ENCODE peak calls at places on chromosomes 6 and 20, in seven cellular contexts. Q is A549; I is heart right ventricle; T is mesenchymal stem cell; W is CD4-positive, alpha-beta T cell; N is CD8-positive, alpha-beta memory T cell; B is heart left ventricle. Z is an unnamed sample. For H3K9me3, the result is how much of the 10 kb centered on the place peaks cover.

GRCh38 chr6:15157479-15157878 is 88.4 kb upstream of the JARID2 start:
- DNase-seq in Q (no peak), I (no peak), T (no peak), W (no peak), N (no peak), B (no peak), Z (no peak)

GRCh38 chr6:64084201-64084663 is 448.6 kb downstream of the PHF3 start:
- DNase-seq in Q (no peak), I (no peak), T (peak), W (no peak), N (no peak), B (no peak), Z (no peak)

GRCh38 chr20:45827712-45828111 is 600 bp upstream of the TNNC2 start:
- DNase-seq in Q (no peak), I (no peak), T (no peak), W (no peak), N (no peak), B (no peak), Z (no peak)

GRCh38 chr6:77106992-77107391 is 356.3 kb downstream of the HTR1B start:
- DNase-seq in Q (no peak), I (no peak), T (peak), W (no peak), N (no peak), B (no peak), Z (no peak)

GRCh38 chr20:32252189-32252588 is 25.3 kb upstream of the KIF3B start:
- DNase-seq in Q (no peak), I (no peak), T (no peak), W (peak), N (peak), B (no peak), Z (no peak)

GRCh38 chr6:151807513-151808330 is at the start of gene ESR1:
- DNase-seq in Q (no peak), I (peak), T (peak), W (no peak), N (no peak), B (no peak), Z (no peak)

GRCh38 chr6:816510-817084 is 123.7 kb upstream of the EXOC2 start:
- DNase-seq in Q (no peak), I (no peak), T (no peak), W (no peak), N (no peak), B (no peak), Z (no peak)

GRCh38 chr6:157763129-157763893 is 59.7 kb upstream of the SNX9 start:
- DNase-seq in Q (peak), I (peak), T (peak), W (peak), N (no peak), B (peak), Z (peak)

GRCh38 chr6:117951783-117952182 is 44.7 kb downstream of the SLC35F1 start:
- DNase-seq in Q (no peak), I (no peak), T (no peak), W (no peak), N (no peak), B (no peak), Z (peak)

GRCh38 chr6:33215761-33216649 is 7.7 kb downstream of the RING1 start:
- DNase-seq in Q (no peak), I (no peak), T (no peak), W (no peak), N (no peak), B (no peak), Z (no peak)

GRCh38 chr6:140077712-140078551 is 703.5 kb upstream of the CITED2 start:
- DNase-seq in Q (no peak), I (no peak), T (peak), W (no peak), N (no peak), B (no peak), Z (no peak)

GRCh38 chr20:20241966-20242365 is 125.9 kb upstream of the INSM1 start:
- DNase-seq in Q (no peak), I (no peak), T (no peak), W (no peak), N (no peak), B (no peak), Z (no peak)

GRCh38 chr6:18115356-18115755 is 7.1 kb downstream of the NHLRC1 start:
- DNase-seq in Q (no peak), I (no peak), T (no peak), W (no peak), N (peak), B (no peak), Z (no peak)

GRCh38 chr20:41540459-41540858 is 77.7 kb downstream of the CHD6 start:
- DNase-seq in Q (no peak), I (no peak), T (no peak), W (no peak), N (no peak), B (no peak), Z (no peak)

GRCh38 chr6:36235309-36235708 is 34.6 kb upstream of the PNPLA1 start:
- DNase-seq in Q (no peak), I (no peak), T (no peak), W (no peak), N (no peak), B (no peak), Z (no peak)

GRCh38 chr20:24668791-24669190 is 199.4 kb downstream of the SYNDIG1 start:
- DNase-seq in Q (no peak), I (no peak), T (no peak), W (no peak), N (no peak), B (no peak), Z (no peak)

GRCh38 chr6:72580281-72580940 is 41.5 kb upstream of the KCNQ5 start:
- DNase-seq in Q (peak), I (no peak), T (peak), W (no peak), N (no peak), B (no peak), Z (no peak)

GRCh38 chr6:706819-707381 is 14.0 kb upstream of the EXOC2 start:
- DNase-seq in Q (no peak), I (no peak), T (no peak), W (no peak), N (no peak), B (no peak), Z (no peak)

GRCh38 chr6:48069280-48069679 is 41.7 kb downstream of the PTCHD4 start:
- DNase-seq in Q (no peak), I (no peak), T (peak), W (no peak), N (no peak), B (no peak), Z (no peak)

GRCh38 chr6:14502551-14502950 is 385.0 kb downstream of the CD83 start:
- DNase-seq in Q (no peak), I (no peak), T (no peak), W (no peak), N (no peak), B (no peak), Z (no peak)

GRCh38 chr6:74166849-74167248 is 470.8 kb downstream of the CD109 start:
- DNase-seq in Q (no peak), I (no peak), T (peak), W (no peak), N (no peak), B (no peak), Z (no peak)

GRCh38 chr6:160419488-160419887 is 71.3 kb downstream of the SLC22A3 start:
- DNase-seq in Q (no peak), I (no peak), T (no peak), W (no peak), N (no peak), B (no peak), Z (no peak)

GRCh38 chr6:98846021-98846380 is 11.6 kb downstream of the POU3F2 start:
- DNase-seq in Q (no peak), I (no peak), T (no peak), W (no peak), N (no peak), B (no peak), Z (no peak)

GRCh38 chr6:41531591-41532582 is 14.3 kb upstream of the FOXP4 start:
- DNase-seq in Q (no peak), I (no peak), T (peak), W (peak), N (peak), B (no peak), Z (no peak)

GRCh38 chr6:29845405-29846006 is 17.9 kb downstream of the HLA-G start:
- DNase-seq in Q (no peak), I (no peak), T (no peak), W (no peak), N (no peak), B (no peak), Z (no peak)

GRCh38 chr6:13523826-13524622 is 36.6 kb upstream of the GFOD1 start:
- DNase-seq in Q (no peak), I (no peak), T (no peak), W (no peak), N (no peak), B (no peak), Z (no peak)

DNA sequence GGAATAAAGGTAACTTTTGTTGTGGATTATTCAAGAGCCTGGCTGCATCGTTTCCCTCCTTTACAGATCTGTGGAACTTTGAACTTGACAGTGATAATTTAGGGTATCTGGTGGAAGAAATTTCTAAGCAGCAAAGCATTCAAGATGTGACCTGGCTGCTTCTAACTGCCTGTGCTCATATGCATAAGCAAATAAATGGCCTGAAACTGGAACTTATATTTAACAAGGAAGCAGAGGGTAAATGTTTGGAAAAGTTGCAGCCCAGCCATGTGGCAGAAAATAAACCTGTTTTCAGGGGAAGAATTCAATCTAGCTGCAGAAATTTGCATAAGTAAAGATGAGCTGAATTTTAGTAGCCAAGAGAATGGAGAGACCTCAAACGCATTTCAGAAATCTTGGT is 173.5 kb downstream of the C6orf118 start:
- DNase-seq in Q (no peak), I (no peak), T (no peak), W (no peak), N (no peak), B (no peak), Z (no peak)
- H3K9me3 ChIP-seq in Q (under half), I (under half), T (under half), W (under half), N (under half), B (under half), Z (under half)

DNA sequence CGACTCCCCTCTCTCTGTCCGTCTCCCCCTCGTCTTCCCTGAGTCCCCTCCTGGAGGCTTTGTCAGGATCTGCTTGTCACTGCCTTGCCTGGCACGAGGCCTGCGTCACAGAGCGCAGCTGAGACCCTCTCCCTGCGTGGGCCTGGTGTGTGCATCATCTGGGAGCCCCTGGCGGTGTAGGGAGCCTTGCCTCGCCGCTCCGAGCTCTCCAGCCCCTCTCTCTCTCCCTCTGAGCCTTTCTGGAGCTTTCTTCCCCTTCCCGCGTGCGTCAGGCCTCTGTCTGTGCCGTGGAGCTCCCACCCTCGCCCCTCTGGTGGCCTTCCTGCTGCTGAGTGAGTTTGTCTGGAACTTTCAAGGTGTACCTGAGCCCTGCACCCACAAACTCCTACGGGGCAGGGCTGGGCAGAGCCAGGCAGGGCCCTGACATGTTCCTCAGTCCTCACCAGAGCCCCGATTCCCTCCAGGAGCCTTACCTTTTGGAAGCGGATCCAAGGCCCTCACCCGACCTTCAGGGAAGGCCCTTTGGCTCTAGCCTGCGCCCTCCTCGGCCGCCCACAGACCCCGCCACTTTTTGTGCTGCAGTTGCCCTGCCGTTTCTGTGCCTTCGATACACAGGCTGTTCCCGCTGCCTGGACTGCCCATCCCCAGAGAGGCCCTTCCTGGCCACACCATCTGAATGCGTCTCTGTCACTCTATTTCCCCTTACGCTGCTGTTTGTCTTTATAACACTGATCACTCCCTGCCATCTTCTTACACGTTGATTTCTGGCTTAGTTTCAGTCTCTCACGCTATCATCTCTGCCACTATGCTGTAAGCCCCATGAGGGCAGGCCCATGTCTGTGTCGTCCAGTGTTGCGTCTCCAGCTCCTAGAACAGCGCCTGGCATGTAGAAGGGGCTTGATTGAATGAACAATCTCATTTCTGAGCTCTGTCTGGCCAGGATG is 70.5 kb downstream of the SRC start:
- DNase-seq in Q (no peak), I (no peak), T (no peak), W (no peak), N (no peak), B (no peak), Z (no peak)
- H3K27ac ChIP-seq in Q (no peak), I (no peak), T (no peak), W (no peak), N (no peak), B (no peak), Z (no peak)

GRCh38 chr6:137210903-137211302 is 8.3 kb downstream of the IFNGR1 start:
- DNase-seq in Q (no peak), I (no peak), T (no peak), W (no peak), N (no peak), B (peak), Z (no peak)
- H3K9me3 ChIP-seq in Q (under half), I (under half), T (under half), W (under half), N (under half), B (under half), Z (under half)

GRCh38 chr6:108735991-108736345 is 112.3 kb upstream of the ARMC2 start:
- DNase-seq in Q (no peak), I (no peak), T (no peak), W (no peak), N (no peak), B (no peak), Z (peak)
- H3K27ac ChIP-seq in Q (peak), I (no peak), T (no peak), W (no peak), N (no peak), B (no peak), Z (no peak)

GRCh38 chr6:71197770-71198169 is 90.8 kb upstream of the OGFRL1 start:
- DNase-seq in Q (no peak), I (no peak), T (peak), W (no peak), N (no peak), B (no peak), Z (no peak)
- H3K9me3 ChIP-seq in Q (under half), I (under half), T (under half), W (under half), N (under half), B (under half), Z (under half)

GRCh38 chr6:6711832-6712231 is 123.3 kb downstream of the LY86 start:
- DNase-seq in Q (no peak), I (no peak), T (no peak), W (no peak), N (peak), B (no peak), Z (no peak)
- H3K27ac ChIP-seq in Q (peak), I (no peak), T (no peak), W (no peak), N (peak), B (no peak), Z (no peak)

DNA sequence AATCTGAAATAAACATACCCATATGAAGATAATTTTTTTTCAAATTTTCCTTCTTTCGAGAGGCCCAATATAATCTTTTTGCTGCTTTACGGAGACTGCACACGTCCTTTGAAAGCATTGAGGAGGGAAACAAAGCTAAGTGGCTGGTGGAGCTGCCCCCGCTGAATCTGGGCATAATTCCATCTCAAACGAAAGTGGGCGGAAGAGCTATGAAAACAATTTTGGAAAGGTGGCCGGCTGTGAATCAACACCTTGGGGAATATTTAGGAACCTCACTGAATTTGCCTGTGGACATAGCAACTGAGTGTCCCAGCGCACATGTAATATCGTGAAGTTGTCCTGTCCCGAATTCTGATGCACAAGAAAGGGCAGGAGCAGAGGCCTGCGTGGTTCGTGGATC is 55.6 kb upstream of the SMOC2 start:
- DNase-seq in Q (no peak), I (no peak), T (no peak), W (no peak), N (no peak), B (no peak), Z (no peak)
- H3K9me3 ChIP-seq in Q (under half), I (under half), T (under half), W (under half), N (under half), B (under half), Z (under half)

Z was measured in iPS DF 6.9.